ENCODE peak calls at places on chromosomes 5 and 9, in eight cellular contexts. D is right atrium auricular region, M is heart left ventricle, P is SK-N-SH, X is fibroblast of lung, Z is H9, B is spleen, U is OCI-LY7. L is an unnamed sample.

GRCh38 chr5:18553269-18553668 is 919.0 kb downstream of the TAF11L14 start:
- DNase-seq in D (no peak), M (no peak), P (no peak), X (peak; percentile 80), Z (no peak), B (no peak), U (no peak), L (no peak)

GRCh38 chr9:127974769-127975261 is 6.0 kb downstream of the EEIG1 start:
- DNase-seq in D (no peak), M (no peak), P (peak; percentile 65), X (peak; percentile 27), Z (peak; percentile 32), B (no peak), U (no peak), L (no peak)

GRCh38 chr5:155772009-155772662 is 554.8 kb upstream of the SGCD start:
- DNase-seq in D (no peak), M (no peak), P (no peak), X (no peak), Z (peak; percentile 45), B (no peak), U (no peak), L (no peak)

GRCh38 chr9:4739587-4740372 is 1.2 kb downstream of the AK3 start:
- DNase-seq in D (no peak), M (no peak), P (peak; percentile 25), X (peak; percentile 23), Z (no peak), B (no peak), U (peak; percentile 19), L (peak; percentile 35)

GRCh38 chr5:20335978-20336377 is 348.0 kb upstream of the CDH18 start:
- DNase-seq in D (no peak), M (no peak), P (no peak), X (no peak), Z (no peak), B (no peak), U (no peak), L (no peak)

GRCh38 chr5:71891856-71892255 is 172.8 kb downstream of the CARTPT start:
- DNase-seq in D (peak; percentile 64), M (peak; percentile 63), P (no peak), X (peak; percentile 63), Z (peak; percentile 61), B (no peak), U (no peak), L (peak; percentile 28)

GRCh38 chr5:14727428-14727865 is 62.9 kb downstream of the OTULIN start:
- DNase-seq in D (peak; percentile 85), M (peak; percentile 79), P (peak; percentile 81), X (peak; percentile 69), Z (peak; percentile 75), B (peak; percentile 92), U (peak; percentile 79), L (peak; percentile 84)

GRCh38 chr9:137276757-137277328 is 683 bp upstream of the TOR4A start:
- DNase-seq in D (peak; percentile 81), M (peak; percentile 93), P (no peak), X (peak; percentile 45), Z (peak; percentile 71), B (peak; percentile 83), U (peak; percentile 53), L (peak; percentile 83)

GRCh38 chr5:74580729-74581110 is 59.8 kb downstream of the ENC1 start:
- DNase-seq in D (no peak), M (no peak), P (no peak), X (no peak), Z (no peak), B (no peak), U (no peak), L (no peak)

GRCh38 chr5:74579215-74579614 is 61.3 kb downstream of the ENC1 start:
- DNase-seq in D (no peak), M (no peak), P (no peak), X (peak; percentile 95), Z (no peak), B (no peak), U (no peak), L (no peak)

GRCh38 chr5:74575741-74576538 is 64.6 kb downstream of the ENC1 start:
- DNase-seq in D (no peak), M (no peak), P (no peak), X (peak; percentile 94), Z (no peak), B (no peak), U (no peak), L (no peak)

GRCh38 chr5:74578356-74579044 is 62.0 kb downstream of the ENC1 start:
- DNase-seq in D (no peak), M (no peak), P (no peak), X (no peak), Z (no peak), B (no peak), U (no peak), L (no peak)

DNA sequence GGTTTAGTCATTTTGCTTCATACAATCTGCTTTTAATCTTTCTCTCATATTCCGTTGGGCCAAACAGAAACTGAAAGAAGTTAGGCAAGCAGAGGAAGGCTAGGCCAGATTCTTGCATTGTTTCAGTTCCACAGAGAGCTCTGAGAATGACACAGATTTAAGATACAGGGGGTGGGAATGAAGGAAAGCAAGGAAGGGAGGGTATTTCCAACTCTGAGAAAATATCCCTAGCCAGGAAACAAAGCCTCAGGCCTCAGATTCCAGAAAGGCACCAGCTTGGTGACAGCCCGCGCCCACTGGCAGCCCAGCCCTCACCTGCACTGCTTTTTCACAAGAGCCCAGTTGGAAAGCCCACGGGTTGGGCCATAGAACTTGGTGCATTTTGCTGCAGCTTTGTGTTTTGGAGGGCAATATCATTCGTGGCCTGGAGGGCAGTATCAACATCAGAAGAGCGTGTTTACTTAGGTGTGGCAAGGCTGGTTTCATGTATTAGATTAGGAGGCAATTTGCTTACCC is 63.5 kb downstream of the ENC1 start:
- DNase-seq in D (no peak), M (peak; percentile 17), P (no peak), X (peak; percentile 69), Z (no peak), B (no peak), U (peak; percentile 34), L (no peak)
- H3K4me1 ChIP-seq in D (peaks cover 10% of the 10 kb centered on the region), M (peaks cover 39% of the 10 kb centered on the region), P (peaks cover 27% of the 10 kb centered on the region), X (peaks cover 17% of the 10 kb centered on the region), Z (no peaks in the 10 kb centered on the region), B (peaks cover 4% of the 10 kb centered on the region), U (peaks cover 8% of the 10 kb centered on the region), L (peaks cover 4% of the 10 kb centered on the region)

GRCh38 chr5:150211156-150212030 is 21.5 kb downstream of the SLC6A7 start:
- DNase-seq in D (no peak), M (no peak), P (no peak), X (no peak), Z (peak; percentile 79), B (no peak), U (no peak), L (no peak)

GRCh38 chr5:150213530-150213929 is 23.7 kb downstream of the SLC6A7 start:
- DNase-seq in D (no peak), M (peak; percentile 27), P (no peak), X (peak; percentile 53), Z (no peak), B (no peak), U (no peak), L (no peak)

GRCh38 chr5:150215978-150216944 is 26.4 kb downstream of the SLC6A7 start:
- DNase-seq in D (no peak), M (no peak), P (no peak), X (no peak), Z (no peak), B (no peak), U (no peak), L (peak; percentile 31)

GRCh38 chr5:150217041-150217440 is 27.2 kb downstream of the SLC6A7 start:
- DNase-seq in D (no peak), M (no peak), P (no peak), X (no peak), Z (no peak), B (no peak), U (no peak), L (no peak)

DNA sequence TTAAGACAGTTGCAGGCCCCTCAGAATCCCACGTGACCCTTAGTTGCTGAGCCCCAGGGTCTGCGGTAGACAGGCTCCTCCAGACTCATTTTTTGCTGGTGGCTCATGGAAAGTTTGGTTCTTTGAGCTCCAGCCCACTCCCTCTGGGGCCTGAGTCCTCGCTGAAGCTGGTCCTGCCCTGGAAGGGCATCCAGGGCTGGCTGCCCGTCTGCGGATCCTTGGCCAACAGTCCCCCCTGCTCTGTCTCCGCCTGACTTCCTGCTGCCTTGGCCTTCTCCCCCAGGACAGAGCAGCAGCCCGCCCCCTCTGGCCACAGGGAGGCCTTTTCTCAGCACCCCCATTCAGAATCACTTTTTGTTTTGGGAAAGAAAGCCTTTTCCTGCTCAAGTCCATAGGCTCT is 24.4 kb downstream of the SLC6A7 start:
- DNase-seq in D (peak; percentile 72), M (peak; percentile 52), P (no peak), X (peak; percentile 62), Z (peak; percentile 43), B (no peak), U (no peak), L (no peak)
- TF ChIP-seq CTCF in D (no peak), M (no peak), P (no peak), X (peak; percentile 17), Z (peak; percentile 26), B (no peak), U (no peak), L (no peak)

DNA sequence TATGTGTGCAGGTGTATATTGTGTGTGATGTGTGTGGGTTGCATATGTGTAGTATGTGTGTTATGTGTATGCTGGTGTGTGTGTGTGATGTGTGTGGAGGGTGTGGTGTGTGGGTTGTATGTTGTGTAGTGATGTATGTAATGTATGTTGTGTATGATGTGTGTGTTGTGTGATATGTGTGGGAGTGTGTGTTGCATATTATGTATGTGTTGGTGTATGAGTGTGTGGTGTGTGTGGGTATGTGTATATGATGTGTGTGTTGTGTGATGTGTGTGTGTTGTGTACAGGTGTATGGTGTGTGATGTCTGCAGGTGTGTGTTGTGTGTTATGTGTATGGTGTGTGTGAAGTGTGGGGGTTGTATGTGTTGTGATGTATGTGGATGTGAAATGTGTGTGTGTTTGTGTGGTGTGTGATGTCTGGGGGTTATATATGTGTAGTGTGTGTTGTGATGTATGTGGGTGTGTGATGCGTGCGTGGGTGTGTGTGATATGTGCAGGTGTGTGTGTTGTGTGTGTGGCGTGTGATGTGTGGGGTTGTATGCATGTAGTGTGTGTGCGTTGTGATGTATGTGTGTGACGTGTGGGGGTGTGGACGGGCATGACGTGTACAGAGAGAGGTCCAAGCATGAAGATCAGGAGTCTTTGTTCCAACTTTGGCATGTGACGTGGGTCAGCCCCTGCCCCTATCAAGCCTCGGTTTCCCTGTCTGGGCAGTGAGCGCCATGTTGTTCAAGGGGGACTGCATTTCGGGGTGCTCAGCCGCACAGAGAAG is 8.5 kb upstream of the CRB2 start:
- DNase-seq in D (no peak), M (no peak), P (no peak), X (no peak), Z (no peak), B (no peak), U (no peak), L (no peak)
- H3K4me1 ChIP-seq in D (no peaks in the 10 kb centered on the region), M (no peaks in the 10 kb centered on the region), P (peaks cover 7% of the 10 kb centered on the region), X (no peaks in the 10 kb centered on the region), Z (no peaks in the 10 kb centered on the region), B (no peaks in the 10 kb centered on the region), U (peaks cover 65% of the 10 kb centered on the region), L (peaks cover 9% of the 10 kb centered on the region)

GRCh38 chr9:105333076-105333475 is 88.6 kb downstream of the SLC44A1 start:
- DNase-seq in D (no peak), M (no peak), P (no peak), X (peak; percentile 50), Z (no peak), B (no peak), U (no peak), L (no peak)

GRCh38 chr9:105330755-105331154 is 86.3 kb downstream of the SLC44A1 start:
- DNase-seq in D (no peak), M (no peak), P (no peak), X (no peak), Z (no peak), B (no peak), U (peak; percentile 32), L (no peak)

GRCh38 chr9:105332471-105332870 is 88.0 kb downstream of the SLC44A1 start:
- DNase-seq in D (no peak), M (no peak), P (no peak), X (peak; percentile 52), Z (no peak), B (no peak), U (no peak), L (no peak)

GRCh38 chr9:105331160-105331559 is 86.7 kb downstream of the SLC44A1 start:
- DNase-seq in D (no peak), M (no peak), P (no peak), X (no peak), Z (no peak), B (no peak), U (no peak), L (no peak)

DNA sequence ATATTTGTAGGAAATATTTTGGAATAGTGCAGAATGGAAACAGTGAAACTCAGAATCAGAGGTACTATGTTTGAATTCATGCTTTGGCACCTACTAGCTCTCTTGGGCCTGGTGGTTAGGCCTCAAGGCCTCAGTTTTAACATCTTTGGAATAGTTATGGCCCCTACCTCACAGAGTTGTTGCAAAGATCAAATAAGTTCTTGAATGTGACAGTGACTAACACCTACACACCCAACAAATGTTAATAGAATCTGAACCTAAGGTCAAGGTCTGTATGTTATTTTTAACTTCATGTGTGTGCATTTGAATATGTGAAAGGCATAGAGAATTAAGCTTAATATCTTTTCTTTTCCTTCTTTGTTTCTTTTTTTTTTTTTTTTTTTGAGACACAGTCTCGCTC is 87.3 kb downstream of the SLC44A1 start:
- DNase-seq in D (no peak), M (no peak), P (no peak), X (no peak), Z (no peak), B (no peak), U (no peak), L (no peak)
- TF ChIP-seq CTCF in D (no peak), M (no peak), P (no peak), X (no peak), Z (no peak), B (no peak), U (no peak), L (no peak)